ENCODE peak calls at places on chromosomes 5 and 9, in four cellular contexts. V is activated CD4-positive, alpha-beta memory T cell treated with anti-CD3 and anti-CD28 coated beads for 36 hours; T is OCI-M1; B is WTC11. C is an unnamed sample.

GRCh38 chr9:110954822-110955291 is 83.4 kb downstream of the LPAR1 start:
- DNase-seq in V (no peak), T (peak), B (no peak), C (no peak)

GRCh38 chr5:133595465-133595864 is 16.9 kb downstream of the FSTL4 start:
- DNase-seq in V (no peak), T (no peak), B (no peak), C (no peak)

GRCh38 chr5:101942321-101942882 is 353.7 kb downstream of the SLCO4C1 start:
- DNase-seq in V (no peak), T (peak), B (peak), C (peak)

GRCh38 chr5:17396247-17396646 is 101.8 kb upstream of the TAF11L2 start:
- DNase-seq in V (no peak), T (peak), B (no peak), C (no peak)

GRCh38 chr5:68114641-68115040 is 100.9 kb upstream of the PIK3R1 start:
- DNase-seq in V (no peak), T (peak), B (no peak), C (no peak)

GRCh38 chr5:143524338-143524929 is 120.9 kb upstream of the NR3C1 start:
- DNase-seq in V (no peak), T (no peak), B (no peak), C (no peak)

GRCh38 chr5:19229210-19229835 is 758.7 kb downstream of the CDH18 start:
- DNase-seq in V (no peak), T (no peak), B (no peak), C (no peak)

GRCh38 chr9:90942555-90942954 is 140.9 kb downstream of the SYK start:
- DNase-seq in V (no peak), T (no peak), B (no peak), C (no peak)

GRCh38 chr5:158722940-158723339 is 376.8 kb downstream of the EBF1 start:
- DNase-seq in V (no peak), T (no peak), B (peak), C (no peak)

GRCh38 chr5:88660326-88660946 is 222.5 kb downstream of the MEF2C start:
- DNase-seq in V (no peak), T (peak), B (no peak), C (peak)

GRCh38 chr5:132446621-132447020 is 44.0 kb downstream of the IRF1 start:
- DNase-seq in V (no peak), T (no peak), B (no peak), C (no peak)

GRCh38 chr5:143248822-143249579 is 154.5 kb downstream of the NR3C1 start:
- DNase-seq in V (no peak), T (peak), B (no peak), C (no peak)

GRCh38 chr9:19493174-19493811 is 84.5 kb downstream of the ACER2 start:
- DNase-seq in V (peak), T (peak), B (peak), C (peak)

GRCh38 chr9:95024097-95024671 is 293.3 kb downstream of the FANCC start:
- DNase-seq in V (no peak), T (no peak), B (no peak), C (no peak)

GRCh38 chr5:6483880-6484382 is 35.3 kb downstream of the UBE2QL1 start:
- DNase-seq in V (peak), T (no peak), B (no peak), C (peak)

GRCh38 chr9:123359546-123359945 is 3.5 kb downstream of the CRB2 start:
- DNase-seq in V (no peak), T (no peak), B (no peak), C (no peak)

GRCh38 chr5:78985407-78986223 is 505 bp upstream of the ARSB start:
- DNase-seq in V (peak), T (peak), B (no peak), C (peak)

GRCh38 chr5:97544279-97545077 is 361.4 kb upstream of the RIOK2 start:
- DNase-seq in V (no peak), T (no peak), B (no peak), C (no peak)

GRCh38 chr9:98117984-98118639 is 910 bp downstream of the TRIM14 start:
- DNase-seq in V (peak), T (peak), B (no peak), C (peak)

GRCh38 chr9:91734371-91734981 is 215.6 kb downstream of the ROR2 start:
- DNase-seq in V (peak), T (peak), B (peak), C (peak)

GRCh38 chr9:134215709-134216448 is 51.5 kb upstream of the RNU6ATAC start:
- DNase-seq in V (no peak), T (peak), B (no peak), C (no peak)

GRCh38 chr9:89364664-89365531 is 46.6 kb downstream of the SECISBP2 start:
- DNase-seq in V (no peak), T (no peak), B (no peak), C (no peak)

GRCh38 chr5:98936948-98937715 is 8.3 kb upstream of the CHD1 start:
- DNase-seq in V (peak), T (no peak), B (no peak), C (no peak)